ENCODE peak calls at places on chromosomes 12 and 14, in four cellular contexts. U is tibial nerve, I is A549, R is IMR-90. P is an unnamed sample.

GRCh38 chr12:28938056-28938455 is 211.0 kb upstream of the FAR2 start:
- DNase-seq in I (no peak), U (no peak), R (no peak), P (no peak)

GRCh38 chr14:87461704-87462103 is 531.3 kb downstream of the GALC start:
- DNase-seq in U (no peak), I (no peak), R (no peak), P (peak; percentile 69)

GRCh38 chr12:122204829-122205589 is 1.5 kb downstream of the B3GNT4 start:
- DNase-seq in U (no peak), R (no peak), I (no peak), P (no peak)

GRCh38 chr12:989751-990278 is 1.2 kb upstream of the ERC1 start:
- DNase-seq in I (peak; percentile 75), U (no peak), R (peak; percentile 81), P (peak; percentile 9)

GRCh38 chr12:92301329-92301728 is 155.7 kb upstream of the BTG1 start:
- DNase-seq in U (no peak), R (no peak), I (no peak), P (no peak)

GRCh38 chr14:87600236-87600635 is 392.7 kb downstream of the GALC start:
- DNase-seq in I (no peak), R (no peak), U (no peak), P (no peak)

GRCh38 chr14:59107819-59108218 is 80.6 kb upstream of the DAAM1 start:
- DNase-seq in U (no peak), R (no peak), I (no peak), P (no peak)

GRCh38 chr14:104158827-104159798 is 20.7 kb downstream of the KIF26A start:
- DNase-seq in I (no peak), R (no peak), U (no peak), P (no peak)

GRCh38 chr12:41250748-41251147 is 62.6 kb downstream of the PDZRN4 start:
- DNase-seq in I (no peak), R (no peak), U (no peak), P (peak; percentile 42)
- H3K4me1 ChIP-seq in I (no peaks in the 10 kb centered on the region), R (no peaks in the 10 kb centered on the region), U (no peaks in the 10 kb centered on the region), P (no peaks in the 10 kb centered on the region)

GRCh38 chr12:27291862-27292261 is 40.8 kb upstream of the BMAL2 start:
- DNase-seq in U (no peak), R (no peak), I (no peak), P (no peak)
- H3K27ac ChIP-seq in U (no peak overlapping the region), R (no peak overlapping the region), I (no peak overlapping the region), P (peak overlapping the region; percentile 56)

GRCh38 chr12:104870797-104871196 is 87.3 kb downstream of the SLC41A2 start:
- DNase-seq in I (no peak), U (no peak), R (no peak), P (no peak)
- TF ChIP-seq CTCF in I (no peak), U (no peak), R (no peak), P (no peak)

DNA sequence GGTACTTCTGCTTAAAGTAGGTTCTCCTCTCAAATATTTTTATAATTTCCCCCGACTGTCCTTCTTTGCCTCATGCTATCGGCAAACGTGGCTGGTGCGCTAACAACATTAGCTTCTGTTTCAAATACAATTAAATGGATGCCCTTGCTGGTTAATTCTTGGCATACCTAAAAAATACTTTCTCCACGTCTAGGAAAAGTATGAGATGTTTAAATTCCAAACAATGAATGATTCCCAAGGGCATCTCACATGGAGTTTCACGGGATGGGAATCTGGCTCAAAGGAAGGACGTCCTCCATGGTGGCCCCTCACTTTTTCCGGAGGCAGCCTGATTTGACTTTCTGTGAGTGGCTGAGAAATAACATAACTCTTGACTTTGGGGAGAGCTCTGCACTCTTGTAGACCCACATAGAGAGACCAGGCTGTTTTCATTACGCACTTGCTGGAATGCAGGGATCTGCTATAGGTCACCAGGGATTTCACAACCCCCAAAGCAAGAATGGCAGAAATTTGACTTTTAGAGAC is 162.7 kb downstream of the C12orf75 start:
- DNase-seq in I (no peak), U (no peak), R (no peak), P (no peak)
- H3K4me1 ChIP-seq in I (no peaks in the 10 kb centered on the region), U (no peaks in the 10 kb centered on the region), R (peaks cover 6% of the 10 kb centered on the region), P (peaks cover 10% of the 10 kb centered on the region)

GRCh38 chr12:113670742-113671141 is 199.1 kb upstream of the LHX5 start:
- DNase-seq in I (no peak), U (no peak), R (no peak), P (no peak)

GRCh38 chr12:113667095-113667494 is 195.4 kb upstream of the LHX5 start:
- DNase-seq in I (no peak), R (no peak), U (no peak), P (no peak)

GRCh38 chr12:113665457-113665856 is 193.8 kb upstream of the LHX5 start:
- DNase-seq in U (no peak), R (no peak), I (no peak), P (no peak)

GRCh38 chr12:113666223-113666622 is 194.6 kb upstream of the LHX5 start:
- DNase-seq in U (no peak), R (no peak), I (no peak), P (no peak)

GRCh38 chr12:113667667-113668356 is 196.1 kb upstream of the LHX5 start:
- DNase-seq in U (no peak), R (no peak), I (no peak), P (no peak)
- H3K27ac ChIP-seq in U (no peak overlapping the region), R (no peak overlapping the region), I (no peak overlapping the region), P (no peak overlapping the region)

DNA sequence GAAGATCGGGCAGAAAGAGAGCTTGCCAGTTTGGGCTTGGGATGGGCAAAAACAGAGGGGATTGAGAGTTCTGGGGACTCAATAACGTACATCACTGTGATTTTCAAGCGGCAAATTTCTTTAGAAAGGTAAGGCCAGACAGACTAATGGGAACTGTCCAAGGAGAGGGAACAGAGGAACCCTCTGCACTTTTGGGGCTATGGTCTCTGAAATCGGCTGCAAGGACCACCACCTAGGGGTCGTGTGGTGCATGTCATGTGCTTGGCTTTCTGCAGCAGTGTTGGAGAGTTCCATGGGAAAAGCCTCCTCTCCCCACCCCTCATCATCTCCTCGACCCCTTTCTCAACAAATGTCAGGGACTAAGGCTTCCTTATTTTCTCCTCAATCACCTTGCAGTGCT is 79.6 kb downstream of the PPM1A start:
- DNase-seq in U (no peak), R (no peak), I (no peak), P (no peak)
- TF ChIP-seq CTCF in U (no peak), R (no peak), I (no peak), P (no peak)

DNA sequence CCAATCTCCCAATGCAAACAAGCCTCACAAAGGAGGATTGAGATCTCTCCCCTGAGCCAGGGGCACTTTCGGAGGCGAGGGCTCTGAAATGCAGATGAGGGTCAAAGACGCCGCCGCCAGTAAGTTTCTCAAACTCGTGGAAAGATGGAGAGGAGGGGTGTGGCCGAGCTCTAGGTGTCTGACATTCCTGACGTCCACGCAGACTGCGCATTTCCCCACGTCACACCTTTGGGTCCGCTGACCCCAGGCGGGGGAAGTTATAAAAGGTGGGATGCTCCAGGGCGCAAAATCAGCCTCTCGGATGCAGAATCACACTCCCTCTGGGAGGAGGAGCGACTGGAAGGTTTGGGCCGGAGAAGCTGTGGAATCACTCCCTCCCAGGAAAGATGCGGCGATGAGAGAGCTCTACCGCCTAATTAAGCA is 2.1 kb downstream of the COL2A1 start:
- DNase-seq in U (no peak), R (no peak), I (peak; percentile 17), P (no peak)
- H3K4me1 ChIP-seq in U (peaks cover 40% of the 10 kb centered on the region), R (peaks cover 4% of the 10 kb centered on the region), I (peaks cover 28% of the 10 kb centered on the region), P (peaks cover 45% of the 10 kb centered on the region)

GRCh38 chr14:94128216-94128839 is 1.1 kb downstream of the IFI27L2 start:
- DNase-seq in R (no peak), U (no peak), I (no peak), P (no peak)

GRCh38 chr14:94129758-94130414 is 482 bp upstream of the IFI27L2 start:
- DNase-seq in R (peak; percentile 34), U (peak; percentile 48), I (peak; percentile 54), P (peak; percentile 41)

GRCh38 chr14:94127330-94127729 is 2.1 kb downstream of the IFI27L2 start:
- DNase-seq in I (no peak), U (no peak), R (no peak), P (no peak)

GRCh38 chr14:94126800-94127199 is 2.6 kb downstream of the IFI27L2 start:
- DNase-seq in I (no peak), U (no peak), R (no peak), P (no peak)

GRCh38 chr14:94129111-94129757 is at the start of gene IFI27L2:
- DNase-seq in U (peak; percentile 65), I (peak; percentile 90), R (peak; percentile 73), P (peak; percentile 67)
- H3K27ac ChIP-seq in U (peak within 1 kb of the TSS; percentile 86), I (peak within 1 kb of the TSS; percentile 66), R (peak within 1 kb of the TSS; percentile 91), P (peak within 1 kb of the TSS; percentile 35)

P was measured in thyroid gland.